ENCODE peak calls at places on chromosomes 7 and 10, in six cellular contexts. L is A549, J is K562, A is GM12878, I is HepG2, P is upper lobe of left lung. T is an unnamed sample.

GRCh38 chr7:74092964-74093339 is 9.3 kb downstream of the LIMK1 start:
- ATAC-seq in A (peak; percentile 82), J (no peak), L (no peak), I (no peak), P (peak; percentile 71), T (peak; percentile 40)

GRCh38 chr10:119098576-119098975 is 5.3 kb upstream of the DENND10 start:
- ATAC-seq in J (no peak), I (no peak), A (no peak), P (no peak), L (no peak), T (no peak)

GRCh38 chr10:61964059-61964709 is 62.7 kb downstream of the ARID5B start:
- ATAC-seq in P (no peak), J (no peak), L (no peak), I (peak; percentile 78), A (peak; percentile 46), T (no peak)

GRCh38 chr10:77333610-77334340 is 303.8 kb downstream of the KCNMA1 start:
- ATAC-seq in J (no peak), P (no peak), I (peak; percentile 98), A (no peak), L (peak; percentile 88), T (no peak)

GRCh38 chr7:31114593-31115343 is 62.7 kb downstream of the ADCYAP1R1 start:
- ATAC-seq in J (no peak), P (peak; percentile 38), L (peak; percentile 68), A (peak; percentile 41), I (no peak), T (peak; percentile 25)

GRCh38 chr7:148987751-148988512 is 40.4 kb downstream of the PDIA4 start:
- ATAC-seq in L (peak; percentile 36), J (peak; percentile 0), I (peak; percentile 60), P (peak; percentile 1), A (peak; percentile 9), T (peak; percentile 4)

GRCh38 chr10:28985137-28985885 is 303.6 kb upstream of the LYZL1 start:
- ATAC-seq in I (no peak), A (no peak), L (no peak), P (no peak), J (peak; percentile 51), T (no peak)

GRCh38 chr10:48419714-48420113 is 113.2 kb downstream of the MAPK8 start:
- ATAC-seq in I (no peak), A (no peak), J (no peak), L (no peak), P (no peak), T (no peak)

GRCh38 chr10:118963341-118963740 is 66.2 kb upstream of the NANOS1 start:
- ATAC-seq in A (no peak), L (no peak), I (no peak), J (no peak), P (no peak), T (no peak)

GRCh38 chr7:44706788-44707557 is 41.7 kb upstream of the ZMIZ2 start:
- ATAC-seq in J (no peak), L (no peak), I (no peak), P (no peak), A (no peak), T (no peak)

GRCh38 chr7:116355423-116355765 is 144.1 kb upstream of the CAV2 start:
- ATAC-seq in A (no peak), I (no peak), P (no peak), J (no peak), L (no peak), T (no peak)

GRCh38 chr10:14585287-14586193 is 189.2 kb downstream of the FAM107B start:
- ATAC-seq in I (peak; percentile 10), P (no peak), A (peak; percentile 12), J (no peak), L (no peak), T (no peak)

GRCh38 chr10:71899665-71900412 is 48.8 kb upstream of the PSAP start:
- ATAC-seq in P (no peak), I (peak; percentile 31), A (no peak), J (no peak), L (no peak), T (no peak)

GRCh38 chr10:118447478-118447877 is 105.4 kb upstream of the FAM204A start:
- ATAC-seq in P (peak; percentile 53), I (no peak), J (no peak), A (no peak), L (no peak), T (no peak)

GRCh38 chr10:129467346-129468119 is 492 bp downstream of the MGMT start:
- ATAC-seq in A (peak; percentile 19), L (peak; percentile 42), P (peak; percentile 6), J (no peak), I (peak; percentile 81), T (no peak)

GRCh38 chr7:48083114-48083830 is 5.8 kb upstream of the UPP1 start:
- ATAC-seq in P (no peak), L (no peak), A (no peak), J (no peak), I (no peak), T (no peak)

GRCh38 chr10:35224045-35224740 is 97.5 kb downstream of the CREM start:
- ATAC-seq in I (no peak), J (peak; percentile 39), P (no peak), A (no peak), L (no peak), T (no peak)

GRCh38 chr10:35219906-35220890 is 93.6 kb downstream of the CREM start:
- ATAC-seq in J (no peak), I (peak; percentile 64), A (peak; percentile 28), L (no peak), P (no peak), T (no peak)

GRCh38 chr10:35225204-35225603 is 98.6 kb downstream of the CREM start:
- ATAC-seq in I (no peak), A (no peak), L (no peak), P (no peak), J (no peak), T (no peak)

GRCh38 chr10:35226507-35226906 is 99.9 kb downstream of the CREM start:
- ATAC-seq in I (no peak), J (no peak), L (no peak), A (peak; percentile 45), P (no peak), T (no peak)

GRCh38 chr10:35223016-35223415 is 96.4 kb downstream of the CREM start:
- ATAC-seq in I (peak; percentile 79), A (no peak), L (no peak), P (no peak), J (peak; percentile 12), T (no peak)
- TF ChIP-seq CTCF in I (peak; percentile 51), A (no peak), L (no peak), P (no peak), J (no peak), T (no peak)

GRCh38 chr7:71442492-71443196 is 310.7 kb downstream of the GALNT17 start:
- ATAC-seq in I (no peak), A (no peak), P (no peak), L (no peak), J (no peak), T (no peak)
- TF ChIP-seq POLR2A in I (no peak), A (no peak), P (no peak), L (no peak), J (no peak), T (no peak)

DNA sequence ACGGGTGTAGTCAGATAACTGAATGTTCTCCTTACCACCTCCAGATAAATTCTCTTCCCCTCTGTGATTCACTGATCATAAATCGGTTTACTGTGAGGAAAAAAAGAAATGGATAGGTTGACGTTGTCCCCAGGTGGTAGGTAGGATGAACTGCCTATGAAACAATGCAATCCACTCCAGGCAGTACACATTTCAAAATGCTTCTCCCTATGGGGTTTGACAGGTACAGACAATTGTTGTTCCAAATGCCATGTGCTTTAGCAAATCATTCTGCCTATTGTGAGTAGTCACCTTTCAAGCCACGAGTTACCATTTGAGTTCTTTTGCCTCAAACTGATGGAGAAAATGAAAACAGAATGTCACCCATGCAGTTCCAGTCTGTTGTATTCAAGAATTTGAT is 21.8 kb downstream of the VIM start:
- ATAC-seq in J (peak; percentile 72), I (no peak), L (peak; percentile 71), P (no peak), A (peak; percentile 46), T (no peak)
- TF ChIP-seq EP300 in J (no peak), I (no peak), L (no peak), P (no peak), A (no peak), T (no peak)

DNA sequence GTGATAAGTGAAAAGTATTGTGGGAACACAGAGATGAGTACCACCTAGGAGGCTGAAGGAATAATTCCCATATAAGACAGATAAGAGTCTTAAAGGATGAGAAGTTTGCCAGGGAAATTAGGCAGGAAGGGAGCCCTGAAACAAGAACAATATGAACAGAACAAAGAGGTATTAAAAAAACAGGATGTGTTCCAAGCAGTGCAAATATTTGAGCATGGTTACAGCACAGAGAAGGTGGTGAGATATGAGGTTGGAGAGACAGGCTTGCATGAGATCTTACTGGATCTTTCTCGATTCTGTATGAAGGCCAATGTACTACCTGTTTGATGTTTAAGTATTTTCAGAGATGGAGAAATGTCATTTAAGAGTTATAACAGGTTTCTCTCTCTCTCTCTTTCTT is 20.3 kb downstream of the TAC1 start:
- ATAC-seq in P (no peak), A (no peak), I (no peak), J (no peak), L (no peak), T (no peak)
- TF ChIP-seq CTCF in P (no peak), A (no peak), I (no peak), J (no peak), L (no peak), T (no peak)

GRCh38 chr7:1539346-1540321 is 9.1 kb downstream of the MAFK start:
- ATAC-seq in L (no peak), I (no peak), A (no peak), P (peak; percentile 60), J (no peak), T (no peak)

GRCh38 chr7:1536768-1537630 is 6.5 kb downstream of the MAFK start:
- ATAC-seq in L (peak; percentile 49), A (no peak), J (peak; percentile 67), P (peak; percentile 81), I (peak; percentile 85), T (peak; percentile 89)

GRCh38 chr7:1538544-1539345 is 8.2 kb downstream of the MAFK start:
- ATAC-seq in L (no peak), A (no peak), I (no peak), P (no peak), J (no peak), T (no peak)

GRCh38 chr7:1536105-1536767 is 5.7 kb downstream of the MAFK start:
- ATAC-seq in A (no peak), P (no peak), L (no peak), J (no peak), I (no peak), T (no peak)

GRCh38 chr7:1537631-1538412 is 7.3 kb downstream of the MAFK start:
- ATAC-seq in P (peak; percentile 72), A (no peak), J (peak; percentile 75), L (peak; percentile 9), I (no peak), T (peak; percentile 57)
- TF ChIP-seq POLR2A in P (peak; percentile 65), A (no peak), J (no peak), L (peak; percentile 14), I (peak; percentile 13), T (peak; percentile 65)